ENCODE peak calls at places on chromosome 2, in nine cellular contexts. B is GM23338, M is left ventricle myocardium inferior, A is endothelial cell of umbilical vein, P is cardiac muscle cell, X is uterus, Z is right atrium auricular region, D is Peyer's patch, J is suprapubic skin. O is an unnamed sample. For H3K36me3, the result is how much of the 10 kb centered on the place peaks cover.

GRCh38 chr2:151619337-151619989 is 114.8 kb downstream of the NEB start:
- DNase-seq in D (no peak), B (no peak), A (peak), M (no peak), J (no peak), Z (no peak), P (no peak), X (no peak), O (no peak)

GRCh38 chr2:36500072-36500471 is 97.9 kb downstream of the FEZ2 start:
- DNase-seq in D (no peak), A (no peak), M (no peak), X (no peak), J (no peak), B (no peak), Z (no peak), P (no peak), O (no peak)

GRCh38 chr2:241586564-241587264 is 28.2 kb downstream of the BOK start:
- DNase-seq in M (no peak), X (no peak), D (no peak), J (no peak), P (no peak), A (no peak), Z (no peak), B (no peak), O (no peak)

GRCh38 chr2:218745559-218746469 is 35.2 kb downstream of the TTLL4 start:
- DNase-seq in X (no peak), A (no peak), P (no peak), J (no peak), M (peak), D (no peak), B (no peak), Z (peak), O (peak)

GRCh38 chr2:133253793-133254192 is 314.5 kb downstream of the NCKAP5 start:
- DNase-seq in X (no peak), A (no peak), Z (no peak), D (no peak), P (no peak), M (no peak), B (no peak), J (no peak), O (no peak)

GRCh38 chr2:239544141-239544800 is 143.5 kb upstream of the HDAC4 start:
- DNase-seq in Z (no peak), X (peak), D (no peak), B (no peak), M (no peak), A (no peak), J (peak), P (no peak), O (no peak)

GRCh38 chr2:210007895-210008294 is 5.5 kb downstream of the RPE start:
- DNase-seq in A (peak), P (peak), Z (no peak), M (no peak), J (no peak), D (no peak), B (no peak), X (no peak), O (no peak)

GRCh38 chr2:240237609-240238151 is 97.2 kb upstream of the OTOS start:
- DNase-seq in X (no peak), M (no peak), J (no peak), D (no peak), Z (no peak), P (no peak), A (peak), B (no peak), O (peak)

GRCh38 chr2:156706576-156706975 is 270.4 kb downstream of the GPD2 start:
- DNase-seq in X (no peak), A (no peak), B (no peak), J (no peak), D (no peak), Z (no peak), P (no peak), M (no peak), O (no peak)
- TF ChIP-seq CTCF in X (no peak), A (no peak), B (no peak), J (no peak), D (no peak), Z (no peak), P (no peak), M (no peak), O (no peak)

GRCh38 chr2:233673896-233674295 is 2.2 kb downstream of the UGT1A9 start:
- DNase-seq in B (no peak), M (no peak), X (no peak), J (no peak), D (no peak), Z (no peak), P (no peak), A (no peak), O (no peak)
- H3K4me3 ChIP-seq in B (no peak), M (no peak), X (no peak), J (no peak), D (no peak), Z (no peak), P (no peak), A (no peak), O (no peak)

DNA sequence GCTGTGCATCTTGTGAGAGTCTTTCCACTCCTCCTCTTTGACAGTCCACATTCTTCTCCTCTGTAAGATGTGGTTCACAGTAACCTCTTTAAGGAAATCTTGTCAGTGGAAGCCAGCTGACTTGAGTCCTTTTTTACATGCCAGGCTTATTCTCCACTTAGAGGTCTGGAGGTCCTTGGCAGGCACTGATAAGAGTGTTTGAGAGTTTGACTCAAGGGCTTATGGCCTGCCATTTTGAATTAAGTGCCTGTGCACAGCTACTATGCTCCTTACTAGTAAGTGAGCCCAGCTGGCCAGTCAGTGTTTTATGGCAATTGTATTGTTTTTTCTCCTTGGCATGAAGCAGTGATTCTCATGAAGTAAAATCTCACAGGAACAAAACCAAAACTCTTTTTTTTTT is 108.8 kb upstream of the IL1R2 start:
- DNase-seq in X (no peak), D (no peak), B (no peak), J (no peak), Z (no peak), P (peak), M (no peak), A (no peak), O (no peak)
- H3K36me3 ChIP-seq in X (under half), D (under half), B (under half), J (under half), Z (under half), P (under half), M (half or more), A (under half), O (under half)

DNA sequence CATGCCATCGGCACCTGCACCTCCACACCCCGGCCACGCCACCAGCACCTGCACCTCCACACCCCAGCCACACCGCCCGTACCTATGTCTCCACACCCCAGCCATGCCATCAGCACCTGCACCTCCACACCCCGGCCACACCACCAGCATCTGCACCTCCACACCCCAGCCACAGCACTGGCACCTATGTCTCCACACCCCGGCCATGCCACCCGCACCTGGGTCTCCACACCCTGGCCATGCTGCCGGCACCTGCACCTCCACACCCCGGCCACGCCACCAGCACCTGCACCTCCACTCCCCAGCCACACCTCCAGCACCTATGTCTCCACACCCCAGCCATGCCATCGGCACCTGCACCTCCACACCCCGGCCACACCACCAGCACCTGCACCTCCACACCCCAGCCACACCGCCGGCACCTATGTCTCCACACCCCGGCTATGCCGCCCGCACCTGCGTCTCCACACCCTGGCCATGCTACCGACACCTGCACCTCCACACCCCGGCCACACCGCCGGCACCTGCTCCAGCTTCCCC is 390.3 kb upstream of the MYT1L start:
- DNase-seq in B (no peak), A (no peak), Z (no peak), P (no peak), D (no peak), M (no peak), X (no peak), J (no peak), O (no peak)
- TF ChIP-seq CTCF in B (no peak), A (no peak), Z (no peak), P (no peak), D (no peak), M (no peak), X (no peak), J (no peak), O (no peak)